ENCODE peak calls at places on chromosomes 12 and 14, in five cellular contexts. S, X, K, I and U are unnamed samples.

GRCh38 chr14:64828096-64828495 is 51.6 kb downstream of the SPTB start:
- DNase-seq in S (no peak), X (no peak), K (no peak), I (no peak), U (no peak)

GRCh38 chr14:68441532-68441931 is 351.3 kb downstream of the ZFP36L1 start:
- DNase-seq in S (no peak), X (no peak), K (no peak), I (no peak), U (no peak)

GRCh38 chr14:51600658-51601057 is 51.1 kb upstream of the FRMD6 start:
- DNase-seq in S (no peak), X (no peak), K (no peak), I (no peak), U (no peak)

GRCh38 chr14:41285193-41285748 is 321.4 kb upstream of the LRFN5 start:
- DNase-seq in S (peak; percentile 4), X (no peak), K (peak; percentile 55), I (peak; percentile 8), U (no peak)

GRCh38 chr14:104977008-104977680 is 1.0 kb downstream of the AHNAK2 start:
- DNase-seq in S (no peak), X (peak; percentile 74), K (no peak), I (no peak), U (no peak)

GRCh38 chr14:58082011-58082410 is 70.0 kb downstream of the ARMH4 start:
- DNase-seq in S (no peak), X (no peak), K (no peak), I (no peak), U (no peak)

GRCh38 chr12:91778091-91778819 is 367.4 kb downstream of the BTG1 start:
- DNase-seq in S (no peak), X (no peak), K (peak; percentile 24), I (no peak), U (no peak)

GRCh38 chr12:127149226-127149964 is 1117.6 kb upstream of the TMEM132C start:
- DNase-seq in S (no peak), X (no peak), K (peak; percentile 45), I (no peak), U (no peak)

GRCh38 chr14:23633160-23633701 is 2.9 kb upstream of the DHRS2 start:
- DNase-seq in S (no peak), X (no peak), K (no peak), I (no peak), U (no peak)

GRCh38 chr12:5576011-5576410 is 144.1 kb downstream of the NTF3 start:
- DNase-seq in S (no peak), X (no peak), K (no peak), I (no peak), U (no peak)

GRCh38 chr14:64400829-64401459 is 12.8 kb downstream of the MTHFD1 start:
- DNase-seq in S (no peak), X (no peak), K (peak; percentile 36), I (no peak), U (no peak)

GRCh38 chr12:113428482-113428881 is 6.3 kb downstream of the SDSL start:
- DNase-seq in S (no peak), X (no peak), K (no peak), I (no peak), U (no peak)

GRCh38 chr14:79730911-79731310 is 480.4 kb downstream of the DIO2 start:
- DNase-seq in S (no peak), X (no peak), K (no peak), I (no peak), U (no peak)

GRCh38 chr12:26281320-26281719 is 85.9 kb downstream of the SSPN start:
- DNase-seq in S (no peak), X (no peak), K (peak; percentile 77), I (no peak), U (no peak)

GRCh38 chr12:60335765-60336164 is 739.9 kb downstream of the SLC16A7 start:
- DNase-seq in S (no peak), X (no peak), K (peak; percentile 24), I (no peak), U (no peak)

DNA sequence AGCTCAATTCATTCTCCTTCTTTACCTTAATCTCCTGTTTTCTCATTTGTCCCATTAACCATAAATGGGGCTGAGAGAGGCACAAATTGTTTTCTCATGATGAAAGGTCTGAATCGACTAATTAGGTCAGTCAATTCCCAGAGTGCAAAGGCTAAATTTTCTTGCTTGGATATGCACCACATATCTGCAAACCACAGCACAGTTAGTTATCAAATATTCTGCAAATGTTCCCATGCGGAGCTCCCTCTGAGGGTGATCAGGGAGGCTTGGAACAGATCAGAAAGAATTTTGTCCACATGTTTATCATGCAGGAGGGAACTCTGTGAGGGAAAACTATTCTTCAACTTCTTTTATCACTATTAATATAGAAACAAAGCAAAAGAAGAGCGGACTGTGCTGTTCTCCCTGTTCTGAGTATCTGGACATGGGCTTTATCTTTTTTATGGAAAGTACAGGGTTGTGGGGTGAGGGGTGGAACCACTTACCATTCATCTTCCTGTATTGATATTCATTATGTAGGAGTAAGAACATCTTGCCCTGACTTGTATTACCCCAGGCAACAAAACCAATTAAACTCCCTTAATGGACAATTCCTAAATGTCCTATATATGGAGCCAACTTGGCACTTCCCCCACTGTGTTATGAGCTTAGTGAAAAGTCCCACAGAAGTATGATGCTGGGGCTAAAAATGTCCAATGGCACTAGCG is 139.7 kb upstream of the KRR1 start:
- DNase-seq in S (peak; percentile 61), X (no peak), K (peak; percentile 86), I (no peak), U (no peak)
- H3K27ac ChIP-seq in S (peak overlapping the region; percentile 25), X (no peak overlapping the region), K (no peak overlapping the region), I (no peak overlapping the region), U (no peak overlapping the region)

GRCh38 chr12:106131671-106132070 is 7.1 kb downstream of the NUAK1 start:
- DNase-seq in S (no peak), X (no peak), K (peak; percentile 52), I (no peak), U (no peak)
- H3K4me1 ChIP-seq in S (peaks cover 2% of the 10 kb centered on the region), X (peaks cover 97% of the 10 kb centered on the region), K (peaks cover 15% of the 10 kb centered on the region), I (peaks cover 66% of the 10 kb centered on the region), U (no peaks in the 10 kb centered on the region)

GRCh38 chr12:14614704-14615121 is 47.0 kb upstream of the PLBD1 start:
- DNase-seq in S (no peak), X (no peak), K (no peak), I (no peak), U (no peak)
- H3K9me3 ChIP-seq in S (no peaks in the 10 kb centered on the region), X (no peaks in the 10 kb centered on the region), K (no peaks in the 10 kb centered on the region), I (no peaks in the 10 kb centered on the region), U (peaks cover 7% of the 10 kb centered on the region)

GRCh38 chr12:90250041-90250440 is 541.4 kb upstream of the ATP2B1 start:
- DNase-seq in S (peak; percentile 15), X (no peak), K (no peak), I (no peak), U (no peak)

GRCh38 chr12:90250766-90251165 is 542.1 kb upstream of the ATP2B1 start:
- DNase-seq in S (no peak), X (peak; percentile 63), K (peak; percentile 84), I (peak; percentile 44), U (no peak)

GRCh38 chr12:90246673-90247072 is 538.0 kb upstream of the ATP2B1 start:
- DNase-seq in S (no peak), X (no peak), K (no peak), I (no peak), U (no peak)

GRCh38 chr12:90244232-90244631 is 535.6 kb upstream of the ATP2B1 start:
- DNase-seq in S (no peak), X (no peak), K (no peak), I (no peak), U (no peak)

GRCh38 chr12:90245396-90245795 is 536.8 kb upstream of the ATP2B1 start:
- DNase-seq in S (no peak), X (no peak), K (no peak), I (no peak), U (no peak)
- H3K27ac ChIP-seq in S (no peak overlapping the region), X (no peak overlapping the region), K (no peak overlapping the region), I (no peak overlapping the region), U (no peak overlapping the region)

DNA sequence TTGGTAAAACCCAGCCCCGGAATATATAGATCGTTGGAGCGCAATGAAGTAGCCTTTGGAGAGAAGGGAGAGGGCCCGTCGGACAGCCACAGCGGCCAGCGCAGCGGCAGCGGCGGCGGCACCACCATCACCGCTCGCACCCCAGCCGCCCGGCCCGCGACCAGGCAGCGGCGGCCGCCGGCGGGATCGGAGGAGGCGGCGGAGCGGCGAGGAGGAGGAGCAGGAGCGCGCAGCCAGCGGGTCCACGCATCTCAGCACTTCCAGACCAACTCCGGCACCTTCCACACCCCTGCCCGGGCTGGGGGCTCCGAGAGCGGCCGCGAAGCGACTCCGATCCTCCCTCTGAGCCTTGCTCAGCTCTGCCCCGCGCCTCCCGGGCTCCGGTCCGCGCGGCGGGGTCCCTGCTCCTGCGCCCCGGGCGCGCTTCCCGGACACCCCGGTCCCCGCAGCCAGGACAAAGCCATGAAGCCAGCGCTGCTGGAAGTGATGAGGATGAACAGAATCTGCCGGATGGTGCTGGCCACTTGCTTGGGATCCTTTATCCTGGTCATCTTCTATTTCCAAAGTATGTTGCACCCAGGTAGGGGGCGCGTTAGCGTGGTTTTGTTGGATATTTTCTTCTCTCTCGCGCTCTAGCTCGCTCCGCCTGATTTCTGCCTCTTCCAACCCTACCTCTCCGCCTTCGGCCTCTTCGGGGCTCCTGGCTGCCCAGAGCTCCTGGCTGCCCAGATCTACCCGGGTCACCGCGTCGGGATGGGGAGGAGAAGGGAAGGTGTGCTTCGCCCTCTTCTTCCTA is 400 bp downstream of the CHST11 start:
- DNase-seq in S (peak; percentile 77), X (peak; percentile 84), K (peak; percentile 80), I (peak; percentile 71), U (peak; percentile 65)
- H3K4me1 ChIP-seq in S (no peaks in the 10 kb centered on the region), X (peaks cover 14% of the 10 kb centered on the region), K (peaks cover 14% of the 10 kb centered on the region), I (peaks cover 4% of the 10 kb centered on the region), U (peaks cover 29% of the 10 kb centered on the region)

DNA sequence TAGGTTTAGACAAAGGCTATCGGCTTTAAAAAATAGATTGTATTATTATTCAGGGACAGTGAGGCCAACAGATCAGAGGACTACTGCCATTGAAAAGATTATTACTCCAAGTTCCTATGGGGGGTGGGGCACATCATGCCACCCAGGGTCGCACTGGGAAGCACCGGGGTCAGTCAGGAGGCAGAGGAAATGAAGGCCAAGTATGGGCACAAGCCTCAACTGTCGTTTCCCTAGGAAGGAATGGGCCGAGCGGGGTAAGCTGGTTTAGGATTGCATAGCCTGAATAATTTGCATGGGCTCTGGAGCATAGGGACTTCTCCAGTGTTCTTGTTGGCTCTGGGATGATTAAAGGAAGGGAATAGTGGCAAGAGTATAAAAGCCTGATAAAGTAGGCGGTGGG is 205.3 kb downstream of the NOVA1 start:
- DNase-seq in S (no peak), X (no peak), K (no peak), I (no peak), U (no peak)
- H3K9me3 ChIP-seq in S (no peaks in the 10 kb centered on the region), X (no peaks in the 10 kb centered on the region), K (no peaks in the 10 kb centered on the region), I (no peaks in the 10 kb centered on the region), U (no peaks in the 10 kb centered on the region)